ENCODE peak calls at places on chromosomes 7 and 10, in seven cellular contexts. U, C, Q, V, Z, J and A are unnamed samples.

GRCh38 chr7:157700237-157701005 is 363.6 kb downstream of the DNAJB6 start:
- DNase-seq in Q (no peak), U (no peak), J (peak; percentile 61), C (no peak), Z (no peak), V (peak; percentile 5), A (no peak)

GRCh38 chr7:23249486-23249885 is 2.9 kb downstream of the GPNMB start:
- DNase-seq in U (no peak), C (no peak), Z (no peak), Q (no peak), V (no peak), J (no peak), A (no peak)

GRCh38 chr10:86755740-86756510 is 494 bp upstream of the BMPR1A start:
- DNase-seq in J (peak; percentile 98), V (peak; percentile 91), Q (no peak), Z (peak; percentile 91), U (peak; percentile 87), C (peak; percentile 75), A (peak; percentile 75)

GRCh38 chr10:70410608-70411007 is 6.7 kb downstream of the EIF4EBP2 start:
- DNase-seq in J (no peak), U (no peak), Z (no peak), Q (no peak), V (no peak), C (no peak), A (no peak)

GRCh38 chr7:128410092-128410665 is 397 bp upstream of the IMPDH1 start:
- DNase-seq in Z (peak; percentile 67), C (peak; percentile 34), Q (peak; percentile 19), J (peak; percentile 81), U (peak; percentile 52), V (peak; percentile 50), A (peak; percentile 60)

GRCh38 chr10:21527634-21528451 is 2.4 kb upstream of the SKIDA1 start:
- DNase-seq in J (no peak), U (no peak), V (no peak), Z (no peak), C (no peak), Q (no peak), A (no peak)

GRCh38 chr7:98229441-98229840 is 18.2 kb downstream of the BHLHA15 start:
- DNase-seq in C (no peak), Z (no peak), V (peak; percentile 23), U (no peak), J (no peak), Q (no peak), A (no peak)

GRCh38 chr7:28102778-28103177 is 77.8 kb downstream of the JAZF1 start:
- DNase-seq in Z (no peak), U (no peak), C (no peak), V (no peak), J (no peak), Q (no peak), A (no peak)

GRCh38 chr7:12683678-12684077 is 3.8 kb upstream of the ARL4A start:
- DNase-seq in Z (no peak), V (no peak), U (no peak), Q (no peak), J (no peak), C (no peak), A (no peak)

GRCh38 chr10:86756511-86757109 is at the start of gene BMPR1A:
- DNase-seq in Q (peak; percentile 25), V (peak; percentile 92), U (peak; percentile 91), Z (peak; percentile 30), J (peak; percentile 85), C (no peak), A (peak; percentile 95)

GRCh38 chr7:87592300-87592699 is 8.4 kb downstream of the ABCB1 start:
- DNase-seq in Q (no peak), V (no peak), C (no peak), J (no peak), Z (no peak), U (no peak), A (no peak)

GRCh38 chr10:95394161-95394880 is 103.5 kb upstream of the PDLIM1 start:
- DNase-seq in C (no peak), Z (peak; percentile 56), Q (no peak), J (no peak), U (no peak), V (no peak), A (no peak)

GRCh38 chr10:91909178-91909677 is at the start of gene FGFBP3:
- DNase-seq in Q (no peak), V (peak; percentile 20), C (no peak), U (no peak), J (peak; percentile 85), Z (no peak), A (peak; percentile 52)

DNA sequence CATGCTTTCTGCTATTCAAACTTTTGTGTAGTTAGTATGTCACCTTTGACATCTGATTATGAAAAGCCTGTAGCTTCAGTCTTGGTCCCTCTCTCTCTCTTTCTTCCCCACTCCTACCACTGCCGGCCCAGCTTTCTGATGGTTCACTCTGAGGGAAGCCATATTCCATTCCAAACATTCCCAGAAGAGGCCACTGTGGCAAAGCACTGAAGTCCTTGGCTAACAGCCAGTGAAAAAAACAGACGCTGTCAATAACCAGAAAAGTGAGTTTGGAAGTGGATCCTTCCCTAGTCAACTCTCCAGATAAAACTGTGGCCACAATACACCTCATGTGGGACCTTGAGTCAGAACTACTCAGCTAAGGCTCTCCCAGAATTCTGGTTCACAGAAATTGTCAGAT is 950.7 kb upstream of the PHF14 start:
- DNase-seq in V (peak; percentile 27), J (peak; percentile 62), Z (peak; percentile 73), U (no peak), C (no peak), Q (no peak), A (peak; percentile 28)
- TF ChIP-seq CTCF in V (peak; percentile 42), J (peak; percentile 57), Z (no peak), U (peak; percentile 62), C (no peak), Q (peak; percentile 18), A (no peak)

DNA sequence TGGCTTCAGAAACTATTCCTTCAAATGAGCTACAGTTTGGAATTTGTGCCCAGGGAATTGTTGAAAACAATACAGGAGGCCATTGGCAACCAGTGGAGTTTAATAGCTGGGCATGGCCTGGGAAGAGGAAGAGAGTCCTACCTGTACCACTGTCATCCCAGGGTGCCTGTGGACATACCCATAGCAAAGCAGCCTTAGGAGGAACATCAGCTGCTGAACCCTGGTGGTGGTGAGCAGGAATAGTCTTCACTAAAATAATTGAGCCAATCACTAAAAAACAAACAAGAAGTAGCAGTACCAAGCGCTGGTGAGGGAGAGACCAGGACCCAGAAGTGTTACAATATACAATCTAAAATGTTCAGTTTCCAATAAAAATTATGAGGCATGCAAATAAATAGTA is 14.5 kb downstream of the IGFBP1 start:
- DNase-seq in J (no peak), Z (no peak), C (no peak), U (no peak), V (no peak), Q (no peak), A (no peak)
- TF ChIP-seq CTCF in J (no peak), Z (peak; percentile 16), C (no peak), U (no peak), V (no peak), Q (no peak), A (no peak)

GRCh38 chr10:116444527-116445142 is 17.0 kb downstream of the PNLIPRP3 start:
- DNase-seq in U (no peak), Q (no peak), C (peak; percentile 4), Z (peak; percentile 9), J (peak; percentile 70), V (peak; percentile 28), A (peak; percentile 35)
- TF ChIP-seq CTCF in U (peak; percentile 74), Q (peak; percentile 49), C (peak; percentile 84), Z (peak; percentile 41), J (peak; percentile 93), V (peak; percentile 67), A (peak; percentile 88)

GRCh38 chr7:17971392-17971791 is 31.1 kb upstream of the SNX13 start:
- DNase-seq in U (no peak), C (no peak), Z (no peak), V (no peak), Q (no peak), J (no peak), A (no peak)
- TF ChIP-seq CTCF in U (peak; percentile 48), C (peak; percentile 16), Z (peak; percentile 12), V (no peak), Q (peak; percentile 6), J (no peak), A (no peak)

GRCh38 chr7:73615886-73616285 is 8.4 kb downstream of the MLXIPL start:
- DNase-seq in Q (no peak), Z (no peak), C (no peak), U (no peak), J (peak; percentile 49), V (no peak), A (no peak)
- TF ChIP-seq CTCF in Q (no peak), Z (no peak), C (no peak), U (no peak), J (peak; percentile 16), V (no peak), A (no peak)